ENCODE peak calls at places on chromosomes 6 and 20, in four cellular contexts. One of them, this sample, is unnamed.

GRCh38 chr6:20351529-20351928 is 50.1 kb upstream of the E2F3 start:
- DNase-seq in adrenal gland: no peak
- DNase-seq in GM12864: no peak
- DNase-seq in CD8-positive, alpha-beta T cell: no peak
- DNase-seq in this sample: no peak

GRCh38 chr20:46683939-46684750 is 5.1 kb downstream of the TP53RK start:
- DNase-seq in adrenal gland: peak; percentile 69
- DNase-seq in GM12864: no peak
- DNase-seq in CD8-positive, alpha-beta T cell: no peak
- DNase-seq in this sample: peak; percentile 80

GRCh38 chr20:11766961-11767360 is 150.7 kb upstream of the BTBD3 start:
- DNase-seq in adrenal gland: no peak
- DNase-seq in GM12864: no peak
- DNase-seq in CD8-positive, alpha-beta T cell: no peak
- DNase-seq in this sample: no peak

GRCh38 chr6:118752803-118753202 is 101.4 kb upstream of the CEP85L start:
- DNase-seq in adrenal gland: no peak
- DNase-seq in GM12864: no peak
- DNase-seq in CD8-positive, alpha-beta T cell: no peak
- DNase-seq in this sample: no peak

GRCh38 chr6:163311830-163312229 is 102.7 kb upstream of the QKI start:
- DNase-seq in adrenal gland: no peak
- DNase-seq in GM12864: no peak
- DNase-seq in CD8-positive, alpha-beta T cell: no peak
- DNase-seq in this sample: no peak

GRCh38 chr20:4740774-4741431 is 19.2 kb downstream of the PRND start:
- DNase-seq in adrenal gland: peak; percentile 72
- DNase-seq in GM12864: no peak
- DNase-seq in CD8-positive, alpha-beta T cell: peak; percentile 73
- DNase-seq in this sample: no peak

GRCh38 chr6:74715362-74716068 is 490.3 kb downstream of the COL12A1 start:
- DNase-seq in adrenal gland: no peak
- DNase-seq in GM12864: no peak
- DNase-seq in CD8-positive, alpha-beta T cell: no peak
- DNase-seq in this sample: peak; percentile 44

GRCh38 chr6:121522265-121522664 is 86.8 kb downstream of the GJA1 start:
- DNase-seq in adrenal gland: peak; percentile 67
- DNase-seq in GM12864: no peak
- DNase-seq in CD8-positive, alpha-beta T cell: no peak
- DNase-seq in this sample: peak; percentile 97

GRCh38 chr6:106630366-106630765 is 988 bp downstream of the QRSL1 start:
- DNase-seq in adrenal gland: no peak
- DNase-seq in GM12864: no peak
- DNase-seq in CD8-positive, alpha-beta T cell: no peak
- DNase-seq in this sample: no peak

GRCh38 chr20:62739067-62739466 is 30.4 kb downstream of the NTSR1 start:
- DNase-seq in adrenal gland: no peak
- DNase-seq in GM12864: no peak
- DNase-seq in CD8-positive, alpha-beta T cell: no peak
- DNase-seq in this sample: no peak

GRCh38 chr6:99348220-99348822 is 1.2 kb downstream of the FAXC start:
- DNase-seq in adrenal gland: no peak
- DNase-seq in GM12864: no peak
- DNase-seq in CD8-positive, alpha-beta T cell: no peak
- DNase-seq in this sample: no peak
- H3K4me3 ChIP-seq in adrenal gland: no peak overlapping the region
- H3K4me3 ChIP-seq in GM12864: no peak overlapping the region
- H3K4me3 ChIP-seq in CD8-positive, alpha-beta T cell: no peak overlapping the region
- H3K4me3 ChIP-seq in this sample: peak overlapping the region; percentile 61

DNA sequence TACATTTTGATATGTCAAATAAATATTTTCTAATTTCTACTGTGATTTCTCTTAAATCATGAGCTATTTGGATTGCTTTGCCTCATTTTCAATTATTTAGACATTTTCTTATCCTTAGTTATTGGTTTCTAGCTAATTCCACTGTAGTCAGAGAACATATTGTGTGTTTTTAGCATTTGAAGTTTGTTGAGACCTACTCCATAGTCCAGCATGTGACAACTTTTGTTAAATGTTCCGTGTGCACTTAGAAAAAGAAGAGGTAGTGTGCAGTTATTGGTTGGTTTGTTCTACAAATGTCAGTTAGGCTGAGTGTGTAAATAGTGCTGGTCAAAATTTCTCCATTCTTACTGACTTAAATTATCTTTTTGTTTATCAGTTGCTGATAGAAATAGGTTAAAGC is 138.8 kb downstream of the BCAS1 start:
- DNase-seq in adrenal gland: no peak
- DNase-seq in GM12864: no peak
- DNase-seq in CD8-positive, alpha-beta T cell: no peak
- DNase-seq in this sample: no peak
- H3K4me3 ChIP-seq in adrenal gland: no peak overlapping the region
- H3K4me3 ChIP-seq in GM12864: no peak overlapping the region
- H3K4me3 ChIP-seq in CD8-positive, alpha-beta T cell: no peak overlapping the region
- H3K4me3 ChIP-seq in this sample: no peak overlapping the region

DNA sequence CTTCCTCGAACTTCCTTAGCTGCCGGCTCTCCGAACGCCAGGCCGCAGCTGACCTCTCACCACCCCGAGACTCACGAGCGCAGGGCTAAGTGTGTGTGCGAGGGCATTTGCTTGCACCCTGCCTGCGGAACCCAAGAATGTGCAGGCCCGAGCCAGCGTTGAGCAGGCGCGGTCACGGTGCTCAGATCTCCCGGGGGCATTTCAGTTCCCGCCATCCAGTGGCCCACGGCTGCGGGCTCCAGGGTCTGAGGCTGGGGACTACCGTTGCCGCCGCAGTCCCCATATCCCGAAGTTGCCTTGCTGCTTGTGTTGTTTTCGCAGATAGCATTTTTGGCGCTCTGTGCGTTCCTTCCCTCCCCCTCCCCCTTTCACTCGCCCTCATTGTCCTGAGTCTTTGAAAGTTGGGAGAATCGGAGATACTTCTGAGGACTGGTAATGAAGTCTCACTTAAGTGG is 1.7 kb downstream of the NR2E1 start:
- DNase-seq in adrenal gland: no peak
- DNase-seq in GM12864: no peak
- DNase-seq in CD8-positive, alpha-beta T cell: no peak
- DNase-seq in this sample: no peak
- H3K4me3 ChIP-seq in adrenal gland: no peak overlapping the region
- H3K4me3 ChIP-seq in GM12864: no peak overlapping the region
- H3K4me3 ChIP-seq in CD8-positive, alpha-beta T cell: peak overlapping the region; percentile 41
- H3K4me3 ChIP-seq in this sample: no peak overlapping the region

GRCh38 chr6:36833182-36833789 is 6.0 kb downstream of the CPNE5 start:
- DNase-seq in adrenal gland: no peak
- DNase-seq in GM12864: no peak
- DNase-seq in CD8-positive, alpha-beta T cell: no peak
- DNase-seq in this sample: no peak

GRCh38 chr6:36832313-36832712 is 6.9 kb downstream of the CPNE5 start:
- DNase-seq in adrenal gland: no peak
- DNase-seq in GM12864: no peak
- DNase-seq in CD8-positive, alpha-beta T cell: no peak
- DNase-seq in this sample: no peak

GRCh38 chr6:36830577-36830976 is 8.7 kb downstream of the CPNE5 start:
- DNase-seq in adrenal gland: no peak
- DNase-seq in GM12864: no peak
- DNase-seq in CD8-positive, alpha-beta T cell: no peak
- DNase-seq in this sample: no peak

GRCh38 chr6:36827261-36828079 is 11.8 kb downstream of the CPNE5 start:
- DNase-seq in adrenal gland: peak; percentile 48
- DNase-seq in GM12864: no peak
- DNase-seq in CD8-positive, alpha-beta T cell: no peak
- DNase-seq in this sample: peak; percentile 70

GRCh38 chr6:36829919-36830544 is 9.2 kb downstream of the CPNE5 start:
- DNase-seq in adrenal gland: peak; percentile 81
- DNase-seq in GM12864: no peak
- DNase-seq in CD8-positive, alpha-beta T cell: no peak
- DNase-seq in this sample: no peak
- H3K4me3 ChIP-seq in adrenal gland: no peak overlapping the region
- H3K4me3 ChIP-seq in GM12864: no peak overlapping the region
- H3K4me3 ChIP-seq in CD8-positive, alpha-beta T cell: no peak overlapping the region
- H3K4me3 ChIP-seq in this sample: no peak overlapping the region

GRCh38 chr6:133895573-133896343 is 6.8 kb downstream of the TCF21 start:
- DNase-seq in adrenal gland: no peak
- DNase-seq in GM12864: no peak
- DNase-seq in CD8-positive, alpha-beta T cell: no peak
- DNase-seq in this sample: peak; percentile 65
- H3K4me3 ChIP-seq in adrenal gland: no peak overlapping the region
- H3K4me3 ChIP-seq in GM12864: no peak overlapping the region
- H3K4me3 ChIP-seq in CD8-positive, alpha-beta T cell: no peak overlapping the region
- H3K4me3 ChIP-seq in this sample: peak overlapping the region; percentile 5

GRCh38 chr6:156660389-156660788 is 116.8 kb upstream of the ARID1B start:
- DNase-seq in adrenal gland: no peak
- DNase-seq in GM12864: no peak
- DNase-seq in CD8-positive, alpha-beta T cell: no peak
- DNase-seq in this sample: no peak

GRCh38 chr6:156657311-156657710 is 119.9 kb upstream of the ARID1B start:
- DNase-seq in adrenal gland: no peak
- DNase-seq in GM12864: no peak
- DNase-seq in CD8-positive, alpha-beta T cell: no peak
- DNase-seq in this sample: no peak

GRCh38 chr6:156659317-156660198 is 117.6 kb upstream of the ARID1B start:
- DNase-seq in adrenal gland: no peak
- DNase-seq in GM12864: no peak
- DNase-seq in CD8-positive, alpha-beta T cell: no peak
- DNase-seq in this sample: no peak

GRCh38 chr6:156658186-156658585 is 119.0 kb upstream of the ARID1B start:
- DNase-seq in adrenal gland: peak; percentile 32
- DNase-seq in GM12864: no peak
- DNase-seq in CD8-positive, alpha-beta T cell: no peak
- DNase-seq in this sample: peak; percentile 48

GRCh38 chr6:156658596-156659316 is 118.4 kb upstream of the ARID1B start:
- DNase-seq in adrenal gland: no peak
- DNase-seq in GM12864: no peak
- DNase-seq in CD8-positive, alpha-beta T cell: no peak
- DNase-seq in this sample: no peak
- H3K4me3 ChIP-seq in adrenal gland: no peak overlapping the region
- H3K4me3 ChIP-seq in GM12864: no peak overlapping the region
- H3K4me3 ChIP-seq in CD8-positive, alpha-beta T cell: no peak overlapping the region
- H3K4me3 ChIP-seq in this sample: no peak overlapping the region

DNA sequence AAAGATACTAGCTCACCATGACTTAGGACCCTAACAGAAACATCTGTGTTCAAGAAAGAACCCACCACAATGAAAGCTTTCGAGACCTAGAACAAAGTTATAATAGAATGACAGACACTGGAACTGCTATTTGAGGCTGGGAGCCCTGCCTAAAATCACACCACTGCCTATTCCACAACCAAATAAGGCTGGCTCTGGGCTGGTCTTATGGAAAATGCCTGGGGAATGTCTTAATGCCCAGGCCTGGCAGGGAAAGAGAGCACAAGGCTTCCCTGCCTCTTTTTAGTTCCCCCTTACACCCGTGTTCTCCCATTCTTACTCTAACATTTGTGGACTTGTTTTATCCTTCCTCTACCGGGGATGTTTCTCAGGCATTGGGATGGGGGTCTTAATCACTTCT is 5.6 kb upstream of the METTL24 start:
- DNase-seq in adrenal gland: no peak
- DNase-seq in GM12864: no peak
- DNase-seq in CD8-positive, alpha-beta T cell: no peak
- DNase-seq in this sample: no peak
- H3K4me3 ChIP-seq in adrenal gland: no peak overlapping the region
- H3K4me3 ChIP-seq in GM12864: no peak overlapping the region
- H3K4me3 ChIP-seq in CD8-positive, alpha-beta T cell: no peak overlapping the region
- H3K4me3 ChIP-seq in this sample: no peak overlapping the region

DNA sequence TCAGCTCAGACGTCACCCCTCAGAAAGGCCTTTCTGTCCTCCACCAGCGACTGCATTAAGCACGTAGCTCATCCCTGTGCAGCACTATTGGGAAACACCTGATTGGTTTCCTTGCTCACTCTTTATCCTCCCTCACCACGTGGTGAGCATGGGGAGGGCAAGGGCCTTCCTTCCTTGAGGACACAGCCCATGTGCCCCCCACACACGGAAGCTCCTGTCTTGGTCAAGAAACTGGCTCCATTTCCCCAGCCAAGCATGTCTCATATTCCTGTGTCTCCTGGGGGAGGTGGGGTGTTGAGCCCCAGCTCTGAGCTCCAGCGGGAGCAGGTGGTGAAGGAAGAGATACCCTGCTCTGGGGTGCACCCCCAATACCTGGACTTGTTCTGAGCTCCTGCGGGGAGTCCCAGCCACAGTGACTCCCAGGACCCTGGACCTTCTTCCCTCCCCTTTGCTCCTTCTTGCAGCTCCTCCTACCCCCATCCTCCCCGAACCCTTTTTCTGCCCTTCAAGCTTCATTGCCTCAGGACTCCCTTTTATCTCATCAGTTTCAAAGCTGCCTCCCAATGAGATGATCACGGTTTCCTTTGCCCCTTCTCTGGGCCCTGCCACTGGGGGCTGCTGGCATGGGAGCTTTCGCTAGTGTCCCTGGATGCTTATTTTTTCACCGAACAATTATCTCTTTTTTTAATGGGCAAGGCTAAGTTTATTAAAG is 230.1 kb downstream of the TFAP2C start:
- DNase-seq in adrenal gland: no peak
- DNase-seq in GM12864: no peak
- DNase-seq in CD8-positive, alpha-beta T cell: no peak
- DNase-seq in this sample: no peak
- H3K4me3 ChIP-seq in adrenal gland: no peak overlapping the region
- H3K4me3 ChIP-seq in GM12864: no peak overlapping the region
- H3K4me3 ChIP-seq in CD8-positive, alpha-beta T cell: no peak overlapping the region
- H3K4me3 ChIP-seq in this sample: no peak overlapping the region

DNA sequence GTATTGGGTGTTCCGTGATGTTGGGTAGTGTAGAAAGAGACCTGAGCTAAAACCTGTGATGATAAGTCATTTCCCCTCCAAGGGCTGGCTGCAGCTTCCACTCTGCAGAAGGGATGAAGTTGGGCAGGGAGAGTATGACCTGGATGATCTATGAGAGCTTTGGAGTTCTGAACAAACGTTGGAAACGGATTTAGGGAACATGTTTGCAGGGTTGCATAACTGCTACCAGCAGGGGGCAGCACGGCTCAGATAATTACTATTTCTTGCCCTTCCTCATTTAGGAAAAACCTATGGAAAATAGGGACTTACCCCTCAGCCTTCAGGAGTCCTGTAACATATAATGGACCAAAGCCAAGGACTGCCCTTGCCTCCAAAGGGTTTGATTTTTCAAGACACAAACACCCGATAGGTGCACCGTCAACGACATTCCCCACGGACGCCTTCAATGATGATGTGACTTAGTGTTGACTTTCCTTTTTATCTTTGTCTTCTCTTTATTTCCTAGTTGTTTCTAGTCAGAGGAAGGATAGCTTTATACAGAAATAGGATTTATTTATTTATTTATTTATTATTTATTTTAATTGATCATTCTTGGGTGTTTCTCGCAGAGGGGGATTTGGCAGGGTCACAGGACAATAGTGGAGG is 164.9 kb upstream of the SASH1 start:
- DNase-seq in adrenal gland: peak; percentile 75
- DNase-seq in GM12864: no peak
- DNase-seq in CD8-positive, alpha-beta T cell: peak; percentile 28
- DNase-seq in this sample: peak; percentile 38
- H3K4me3 ChIP-seq in adrenal gland: no peak overlapping the region
- H3K4me3 ChIP-seq in GM12864: no peak overlapping the region
- H3K4me3 ChIP-seq in CD8-positive, alpha-beta T cell: no peak overlapping the region
- H3K4me3 ChIP-seq in this sample: no peak overlapping the region

DNA sequence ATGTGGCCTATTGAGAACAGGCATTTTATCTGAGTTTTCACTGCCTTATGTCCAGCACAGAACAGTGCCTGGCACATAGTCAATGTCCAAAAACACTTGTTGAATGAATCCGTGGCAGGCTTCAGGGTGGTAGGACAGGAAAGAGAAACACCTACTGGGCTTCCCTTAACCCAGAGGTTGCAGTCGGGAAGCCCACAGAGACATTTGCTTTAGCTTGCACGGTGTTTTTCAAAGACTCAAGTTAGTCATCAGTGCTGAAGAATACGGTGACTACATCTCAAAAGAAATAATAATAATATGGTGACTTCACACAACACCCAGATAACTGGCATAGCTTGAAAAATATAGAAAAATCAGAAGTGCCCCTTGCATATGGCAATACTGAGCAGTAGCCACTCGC is 160.4 kb downstream of the CD83 start:
- DNase-seq in adrenal gland: no peak
- DNase-seq in GM12864: no peak
- DNase-seq in CD8-positive, alpha-beta T cell: no peak
- DNase-seq in this sample: no peak
- H3K4me3 ChIP-seq in adrenal gland: no peak overlapping the region
- H3K4me3 ChIP-seq in GM12864: no peak overlapping the region
- H3K4me3 ChIP-seq in CD8-positive, alpha-beta T cell: no peak overlapping the region
- H3K4me3 ChIP-seq in this sample: no peak overlapping the region

This sample was measured in foreskin fibroblast.